ENCODE peak calls at places on chromosomes 11 and 22, in seven cellular contexts. L, C, P, V, R, A and Z are unnamed samples.
A peak's percentile ranks its signal among the peaks of the same experiment; 100 is the strongest.

GRCh38 chr11:1351278-1351937 is 38.3 kb upstream of the BRSK2 start:
- DNase-seq in A (no peak), R (peak; percentile 35), P (no peak), V (no peak), C (no peak), L (no peak), Z (no peak)

GRCh38 chr11:64534391-64534801 is 56.6 kb upstream of the SLC22A12 start:
- DNase-seq in L (no peak), C (no peak), R (no peak), V (no peak), A (no peak), P (no peak), Z (no peak)

GRCh38 chr11:84345597-84345996 is 1059.4 kb upstream of the CCDC90B start:
- DNase-seq in C (no peak), A (no peak), V (no peak), P (no peak), R (no peak), L (no peak), Z (no peak)

GRCh38 chr11:104361975-104362374 is 198.0 kb upstream of the PDGFD start:
- DNase-seq in R (no peak), C (no peak), V (no peak), P (no peak), A (no peak), L (no peak), Z (no peak)

GRCh38 chr11:57288771-57289579 is 35.8 kb downstream of the TNKS1BP1 start:
- DNase-seq in P (peak; percentile 76), C (no peak), R (peak; percentile 41), A (peak; percentile 76), L (no peak), V (no peak), Z (no peak)

GRCh38 chr22:37692627-37693285 is 4.1 kb upstream of the TRIOBP start:
- DNase-seq in A (no peak), R (no peak), C (no peak), V (no peak), P (no peak), L (no peak), Z (no peak)

GRCh38 chr11:45658292-45658991 is 7.0 kb downstream of the CHST1 start:
- DNase-seq in V (peak; percentile 89), P (peak; percentile 14), R (peak; percentile 10), L (peak; percentile 86), C (no peak), A (peak; percentile 81), Z (no peak)

GRCh38 chr11:27700351-27701261 is at the start of gene BDNF:
- DNase-seq in A (peak; percentile 59), P (no peak), C (no peak), R (no peak), L (no peak), V (no peak), Z (peak; percentile 71)

GRCh38 chr22:24760708-24761306 is 13.7 kb downstream of the PIWIL3 start:
- DNase-seq in V (no peak), C (no peak), L (no peak), A (no peak), R (no peak), P (no peak), Z (no peak)

GRCh38 chr11:61908730-61909622 is 8.4 kb downstream of the RAB3IL1 start:
- DNase-seq in A (no peak), V (no peak), L (peak; percentile 66), R (no peak), C (no peak), P (no peak), Z (peak; percentile 74)

GRCh38 chr22:19734837-19735382 is 11.6 kb downstream of the GP1BB start:
- DNase-seq in L (no peak), P (no peak), C (no peak), A (no peak), R (no peak), V (no peak), Z (no peak)

GRCh38 chr11:60831501-60832079 is 10.3 kb upstream of the CCDC86 start:
- DNase-seq in A (peak; percentile 83), R (no peak), V (no peak), P (peak; percentile 44), C (no peak), L (no peak), Z (no peak)

GRCh38 chr11:119361056-119361787 is 14.7 kb upstream of the MFRP start:
- DNase-seq in V (no peak), C (peak; percentile 78), L (peak; percentile 65), R (peak; percentile 38), A (peak; percentile 37), P (peak; percentile 46), Z (no peak)

GRCh38 chr11:118975771-118976709 is 4.5 kb downstream of the FOXR1 start:
- DNase-seq in P (peak; percentile 20), R (no peak), C (no peak), V (no peak), L (no peak), A (peak; percentile 54), Z (no peak)

GRCh38 chr22:19430890-19431541 is 517 bp downstream of the HIRA start:
- DNase-seq in V (no peak), C (peak; percentile 47), A (peak; percentile 35), L (peak; percentile 40), P (no peak), R (peak; percentile 39), Z (peak; percentile 73)

GRCh38 chr11:73350908-73351636 is 25.1 kb upstream of the RELT start:
- DNase-seq in V (no peak), P (peak; percentile 40), L (no peak), R (peak; percentile 40), A (peak; percentile 78), C (peak; percentile 78), Z (no peak)

GRCh38 chr22:19275919-19276600 is 15.5 kb downstream of the CLTCL1 start:
- DNase-seq in R (no peak), V (no peak), C (no peak), P (no peak), L (no peak), A (no peak), Z (peak; percentile 4)

GRCh38 chr11:27933992-27934829 is 173.7 kb downstream of the KIF18A start:
- DNase-seq in P (peak; percentile 100), L (no peak), R (no peak), A (peak; percentile 98), C (no peak), V (no peak), Z (no peak)

GRCh38 chr11:118048472-118049370 is 28.2 kb upstream of the TMPRSS4 start:
- DNase-seq in A (no peak), L (no peak), P (no peak), V (no peak), C (no peak), R (no peak), Z (no peak)

GRCh38 chr11:78764946-78765345 is 190.3 kb upstream of the NARS2 start:
- DNase-seq in R (no peak), P (no peak), V (no peak), L (no peak), C (no peak), A (no peak), Z (no peak)

GRCh38 chr11:64858467-64859401 is 14.3 kb upstream of the CDC42BPG start:
- DNase-seq in R (no peak), V (no peak), C (peak; percentile 68), A (no peak), P (no peak), L (peak; percentile 65), Z (no peak)

DNA sequence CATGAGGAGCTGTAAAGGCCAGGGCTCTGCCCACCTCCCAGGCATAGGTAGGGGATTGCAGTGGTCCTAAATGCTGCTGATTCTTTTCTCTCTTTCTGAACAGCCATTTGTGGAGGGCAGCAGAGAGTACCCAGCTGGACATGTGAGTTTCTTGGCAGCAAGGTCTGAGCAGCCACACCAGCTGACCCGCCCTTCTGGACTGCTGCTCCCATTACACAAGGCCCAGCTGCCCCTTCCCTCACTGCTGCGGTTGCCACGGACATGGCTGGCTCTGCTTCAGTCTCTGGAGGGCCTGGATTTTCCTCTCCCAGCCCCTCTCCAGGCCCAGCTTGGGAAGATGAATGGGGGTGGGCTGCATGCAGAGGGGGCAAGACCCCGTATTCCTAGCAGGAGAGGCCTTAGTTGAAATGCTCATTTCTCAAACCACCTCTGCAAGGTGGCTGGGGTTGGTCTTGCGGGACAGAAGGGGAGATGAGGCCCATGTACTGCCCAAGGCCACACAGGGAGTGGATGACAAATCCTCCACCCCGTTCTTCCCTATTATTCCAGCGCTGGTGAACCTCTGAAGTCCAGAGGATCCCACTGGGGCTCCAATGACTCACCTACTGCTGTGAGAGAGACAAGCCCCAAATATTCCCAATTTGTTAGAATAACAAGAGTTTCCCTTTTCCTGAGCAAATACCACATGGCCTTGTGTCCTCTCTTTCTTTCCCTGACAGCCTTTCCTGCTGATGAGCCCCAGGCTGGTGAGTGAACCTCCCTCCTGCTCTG is 4.7 kb downstream of the LGALS12 start:
- DNase-seq in R (no peak), V (no peak), A (peak; percentile 72), P (no peak), C (no peak), L (no peak), Z (no peak)
- TF ChIP-seq CTCF in R (no peak), V (no peak), A (no peak), P (no peak), C (no peak), L (no peak), Z (no peak)

GRCh38 chr11:128524172-128524571 is 63.2 kb downstream of the ETS1 start:
- DNase-seq in C (no peak), R (no peak), V (no peak), L (no peak), P (no peak), A (no peak), Z (no peak)
- TF ChIP-seq CTCF in C (peak; percentile 28), R (no peak), V (no peak), L (no peak), P (no peak), A (no peak), Z (no peak)

DNA sequence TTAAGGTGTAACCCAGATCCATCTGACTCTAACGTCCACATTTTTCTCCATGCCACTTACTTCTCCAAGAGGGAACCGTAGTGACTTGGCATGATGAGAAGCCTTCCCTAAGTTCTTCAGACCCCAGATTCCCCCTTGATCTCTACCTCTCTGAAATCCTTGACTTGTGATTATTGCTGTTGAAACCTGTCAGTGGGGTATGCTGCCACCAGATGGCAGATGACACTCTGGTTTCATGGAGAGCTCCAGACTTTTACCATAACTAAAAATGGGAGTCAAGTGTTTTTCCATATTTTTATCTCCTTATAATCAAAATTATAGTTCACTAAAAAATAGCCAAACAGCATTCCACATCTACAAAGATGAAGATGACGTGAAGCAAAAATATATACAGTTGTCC is 504.2 kb downstream of the SOX6 start:
- DNase-seq in A (peak; percentile 16), P (no peak), L (no peak), R (peak; percentile 13), V (no peak), C (no peak), Z (no peak)
- TF ChIP-seq CTCF in A (peak; percentile 54), P (peak; percentile 10), L (peak; percentile 44), R (peak; percentile 54), V (no peak), C (peak; percentile 58), Z (peak; percentile 71)

DNA sequence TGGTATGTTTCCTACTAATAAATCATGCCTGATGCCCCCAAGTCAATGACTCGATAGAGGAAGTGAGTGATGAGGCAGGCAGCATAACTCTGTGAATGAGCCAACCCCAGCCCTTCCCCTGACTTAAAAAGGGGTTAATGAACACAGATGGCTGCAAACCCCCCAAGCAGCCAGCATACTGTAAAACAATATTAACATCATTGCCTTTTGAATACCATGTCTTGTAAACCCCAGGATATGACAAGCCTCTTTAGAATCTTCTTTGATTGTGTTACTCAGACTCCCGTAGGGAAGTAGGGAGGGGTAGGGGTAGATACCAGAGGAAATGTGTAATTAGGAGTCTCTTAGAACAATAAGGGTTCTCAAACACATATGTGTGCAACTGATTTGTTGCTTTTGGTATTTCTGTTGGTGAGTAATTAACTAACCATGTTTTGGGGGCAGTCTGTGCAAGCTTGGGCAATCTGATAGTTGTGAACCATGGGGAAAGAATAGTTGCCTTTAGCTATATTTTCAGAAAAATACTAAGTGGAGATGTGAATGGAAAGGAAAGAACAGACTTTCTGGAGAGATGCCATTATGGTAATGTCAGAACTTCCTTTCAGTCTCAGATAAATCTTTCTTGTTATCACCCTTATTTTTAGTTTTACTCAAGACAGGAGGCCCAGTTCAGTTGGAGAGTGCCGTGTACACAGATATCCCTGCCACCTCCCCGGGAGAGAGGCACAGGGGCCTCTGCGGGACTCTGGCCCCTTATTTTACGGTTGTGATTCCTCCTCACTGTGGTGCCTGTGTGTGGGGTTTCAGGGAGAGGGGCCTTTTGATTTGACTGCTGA is 701.8 kb downstream of the NTM start:
- DNase-seq in R (no peak), V (no peak), C (no peak), A (peak; percentile 98), P (peak; percentile 98), L (no peak), Z (no peak)
- TF ChIP-seq CTCF in R (no peak), V (no peak), C (no peak), A (no peak), P (no peak), L (no peak), Z (no peak)